ENCODE peak calls at places on chromosomes 16 and 17, in seven cellular contexts. One of them, this sample, is unnamed.

GRCh38 chr17:36943250-36944220 is 5.2 kb upstream of the AATF start:
- DNase-seq in NCI-H748 treated with DMSO at 0.1 percent for 48 hours: no peak
- DNase-seq in hepatocyte: peak
- DNase-seq in neural crest cell: no peak
- DNase-seq in fibroblast of lung: peak
- DNase-seq in immature natural killer cell: no peak
- DNase-seq in NT2/D1: no peak
- DNase-seq in this sample: no peak

GRCh38 chr17:273994-274832 is 78.4 kb downstream of the RPH3AL start:
- DNase-seq in immature natural killer cell: no peak
- DNase-seq in hepatocyte: no peak
- DNase-seq in NT2/D1: no peak
- DNase-seq in NCI-H748 treated with DMSO at 0.1 percent for 48 hours: no peak
- DNase-seq in neural crest cell: no peak
- DNase-seq in fibroblast of lung: no peak
- DNase-seq in this sample: no peak

GRCh38 chr17:2406903-2407790 is 6.3 kb upstream of the MNT start:
- DNase-seq in NT2/D1: no peak
- DNase-seq in neural crest cell: no peak
- DNase-seq in hepatocyte: peak
- DNase-seq in NCI-H748 treated with DMSO at 0.1 percent for 48 hours: no peak
- DNase-seq in fibroblast of lung: peak
- DNase-seq in immature natural killer cell: no peak
- DNase-seq in this sample: no peak

GRCh38 chr16:82402665-82403218 is 224.0 kb upstream of the CDH13 start:
- DNase-seq in fibroblast of lung: no peak
- DNase-seq in hepatocyte: no peak
- DNase-seq in neural crest cell: no peak
- DNase-seq in immature natural killer cell: no peak
- DNase-seq in NCI-H748 treated with DMSO at 0.1 percent for 48 hours: no peak
- DNase-seq in NT2/D1: no peak
- DNase-seq in this sample: no peak

GRCh38 chr17:29149431-29150064 is 30.6 kb downstream of the MYO18A start:
- DNase-seq in hepatocyte: no peak
- DNase-seq in neural crest cell: no peak
- DNase-seq in fibroblast of lung: no peak
- DNase-seq in NT2/D1: no peak
- DNase-seq in immature natural killer cell: no peak
- DNase-seq in NCI-H748 treated with DMSO at 0.1 percent for 48 hours: no peak
- DNase-seq in this sample: no peak

GRCh38 chr16:21608647-21609328 is 9.4 kb downstream of the METTL9 start:
- DNase-seq in hepatocyte: no peak
- DNase-seq in NT2/D1: no peak
- DNase-seq in immature natural killer cell: peak
- DNase-seq in neural crest cell: no peak
- DNase-seq in fibroblast of lung: no peak
- DNase-seq in NCI-H748 treated with DMSO at 0.1 percent for 48 hours: no peak
- DNase-seq in this sample: no peak

GRCh38 chr16:88804552-88805339 is 1.2 kb downstream of the CDT1 start:
- DNase-seq in immature natural killer cell: no peak
- DNase-seq in NCI-H748 treated with DMSO at 0.1 percent for 48 hours: no peak
- DNase-seq in neural crest cell: no peak
- DNase-seq in fibroblast of lung: no peak
- DNase-seq in NT2/D1: no peak
- DNase-seq in hepatocyte: peak
- DNase-seq in this sample: peak

GRCh38 chr16:71230122-71230845 is at the start of gene HYDIN:
- DNase-seq in NCI-H748 treated with DMSO at 0.1 percent for 48 hours: peak
- DNase-seq in neural crest cell: peak
- DNase-seq in immature natural killer cell: peak
- DNase-seq in NT2/D1: peak
- DNase-seq in hepatocyte: peak
- DNase-seq in fibroblast of lung: peak
- DNase-seq in this sample: peak

GRCh38 chr16:74608381-74608780 is 1.5 kb upstream of the GLG1 start:
- DNase-seq in NCI-H748 treated with DMSO at 0.1 percent for 48 hours: no peak
- DNase-seq in NT2/D1: no peak
- DNase-seq in neural crest cell: no peak
- DNase-seq in fibroblast of lung: no peak
- DNase-seq in immature natural killer cell: no peak
- DNase-seq in hepatocyte: no peak
- DNase-seq in this sample: no peak

GRCh38 chr17:15891348-15891747 is 53.6 kb upstream of the ADORA2B start:
- DNase-seq in fibroblast of lung: peak
- DNase-seq in neural crest cell: no peak
- DNase-seq in NCI-H748 treated with DMSO at 0.1 percent for 48 hours: no peak
- DNase-seq in immature natural killer cell: no peak
- DNase-seq in NT2/D1: no peak
- DNase-seq in hepatocyte: no peak
- DNase-seq in this sample: no peak

GRCh38 chr16:67538666-67539101 is 10.1 kb downstream of the RIPOR1 start:
- DNase-seq in neural crest cell: no peak
- DNase-seq in NT2/D1: no peak
- DNase-seq in hepatocyte: no peak
- DNase-seq in NCI-H748 treated with DMSO at 0.1 percent for 48 hours: no peak
- DNase-seq in fibroblast of lung: peak
- DNase-seq in immature natural killer cell: no peak
- DNase-seq in this sample: no peak

GRCh38 chr17:66964930-66965800 is 658 bp downstream of the CACNG4 start:
- DNase-seq in NT2/D1: no peak
- DNase-seq in immature natural killer cell: no peak
- DNase-seq in hepatocyte: peak
- DNase-seq in neural crest cell: peak
- DNase-seq in NCI-H748 treated with DMSO at 0.1 percent for 48 hours: peak
- DNase-seq in fibroblast of lung: no peak
- DNase-seq in this sample: peak

GRCh38 chr16:49932449-49932848 is 76.5 kb upstream of the ZNF423 start:
- DNase-seq in immature natural killer cell: no peak
- DNase-seq in NT2/D1: no peak
- DNase-seq in fibroblast of lung: no peak
- DNase-seq in NCI-H748 treated with DMSO at 0.1 percent for 48 hours: no peak
- DNase-seq in hepatocyte: no peak
- DNase-seq in neural crest cell: no peak
- DNase-seq in this sample: no peak

GRCh38 chr16:11224096-11224893 is 31.7 kb downstream of the SOCS1 start:
- DNase-seq in immature natural killer cell: peak
- DNase-seq in NT2/D1: no peak
- DNase-seq in NCI-H748 treated with DMSO at 0.1 percent for 48 hours: no peak
- DNase-seq in hepatocyte: no peak
- DNase-seq in fibroblast of lung: no peak
- DNase-seq in neural crest cell: no peak
- DNase-seq in this sample: no peak

GRCh38 chr16:72989203-72989991 is 58.5 kb downstream of the ZFHX3 start:
- DNase-seq in neural crest cell: no peak
- DNase-seq in hepatocyte: no peak
- DNase-seq in immature natural killer cell: no peak
- DNase-seq in fibroblast of lung: peak
- DNase-seq in NT2/D1: no peak
- DNase-seq in NCI-H748 treated with DMSO at 0.1 percent for 48 hours: no peak
- DNase-seq in this sample: no peak

GRCh38 chr16:23500866-23501234 is 9.4 kb downstream of the GGA2 start:
- DNase-seq in immature natural killer cell: no peak
- DNase-seq in hepatocyte: no peak
- DNase-seq in NT2/D1: no peak
- DNase-seq in neural crest cell: no peak
- DNase-seq in fibroblast of lung: no peak
- DNase-seq in NCI-H748 treated with DMSO at 0.1 percent for 48 hours: no peak
- DNase-seq in this sample: no peak

GRCh38 chr17:17742133-17742621 is 60.9 kb downstream of the RAI1 start:
- DNase-seq in hepatocyte: no peak
- DNase-seq in NT2/D1: no peak
- DNase-seq in NCI-H748 treated with DMSO at 0.1 percent for 48 hours: no peak
- DNase-seq in neural crest cell: no peak
- DNase-seq in immature natural killer cell: no peak
- DNase-seq in fibroblast of lung: peak
- DNase-seq in this sample: no peak

GRCh38 chr17:82272495-82273326 is 789 bp downstream of the CSNK1D start:
- DNase-seq in neural crest cell: peak
- DNase-seq in immature natural killer cell: peak
- DNase-seq in hepatocyte: peak
- DNase-seq in NCI-H748 treated with DMSO at 0.1 percent for 48 hours: no peak
- DNase-seq in NT2/D1: no peak
- DNase-seq in fibroblast of lung: no peak
- DNase-seq in this sample: no peak

GRCh38 chr17:82917656-82918345 is 78.0 kb upstream of the ZNF750 start:
- DNase-seq in immature natural killer cell: peak
- DNase-seq in fibroblast of lung: no peak
- DNase-seq in NT2/D1: no peak
- DNase-seq in hepatocyte: no peak
- DNase-seq in NCI-H748 treated with DMSO at 0.1 percent for 48 hours: no peak
- DNase-seq in neural crest cell: peak
- DNase-seq in this sample: no peak

GRCh38 chr17:53336281-53336680 is 486.4 kb upstream of the KIF2B start:
- DNase-seq in neural crest cell: no peak
- DNase-seq in NCI-H748 treated with DMSO at 0.1 percent for 48 hours: no peak
- DNase-seq in hepatocyte: no peak
- DNase-seq in NT2/D1: no peak
- DNase-seq in fibroblast of lung: no peak
- DNase-seq in immature natural killer cell: no peak
- DNase-seq in this sample: no peak

GRCh38 chr17:58960068-58960467 is 146.6 kb downstream of the TRIM37 start:
- DNase-seq in hepatocyte: peak
- DNase-seq in immature natural killer cell: no peak
- DNase-seq in NT2/D1: no peak
- DNase-seq in fibroblast of lung: peak
- DNase-seq in NCI-H748 treated with DMSO at 0.1 percent for 48 hours: peak
- DNase-seq in neural crest cell: no peak
- DNase-seq in this sample: no peak

GRCh38 chr17:157901-158300 is 20.5 kb downstream of the SCGB1C2 start:
- DNase-seq in NT2/D1: no peak
- DNase-seq in NCI-H748 treated with DMSO at 0.1 percent for 48 hours: no peak
- DNase-seq in hepatocyte: no peak
- DNase-seq in immature natural killer cell: no peak
- DNase-seq in fibroblast of lung: no peak
- DNase-seq in neural crest cell: no peak
- DNase-seq in this sample: no peak

GRCh38 chr16:75263291-75263962 is 12.0 kb upstream of the BCAR1 start:
- DNase-seq in NCI-H748 treated with DMSO at 0.1 percent for 48 hours: no peak
- DNase-seq in neural crest cell: no peak
- DNase-seq in NT2/D1: no peak
- DNase-seq in fibroblast of lung: no peak
- DNase-seq in hepatocyte: peak
- DNase-seq in immature natural killer cell: no peak
- DNase-seq in this sample: no peak

GRCh38 chr16:78227855-78228254 is 128.4 kb downstream of the WWOX start:
- DNase-seq in NT2/D1: peak
- DNase-seq in NCI-H748 treated with DMSO at 0.1 percent for 48 hours: no peak
- DNase-seq in hepatocyte: no peak
- DNase-seq in fibroblast of lung: no peak
- DNase-seq in immature natural killer cell: no peak
- DNase-seq in neural crest cell: no peak
- DNase-seq in this sample: peak

GRCh38 chr16:11833951-11834695 is 17.2 kb downstream of the RSL1D1 start:
- DNase-seq in neural crest cell: no peak
- DNase-seq in hepatocyte: peak
- DNase-seq in NCI-H748 treated with DMSO at 0.1 percent for 48 hours: no peak
- DNase-seq in fibroblast of lung: peak
- DNase-seq in NT2/D1: no peak
- DNase-seq in immature natural killer cell: no peak
- DNase-seq in this sample: no peak

GRCh38 chr16:11586856-11587642 is at the start of gene LITAF:
- DNase-seq in immature natural killer cell: peak
- DNase-seq in neural crest cell: peak
- DNase-seq in hepatocyte: peak
- DNase-seq in NCI-H748 treated with DMSO at 0.1 percent for 48 hours: no peak
- DNase-seq in NT2/D1: peak
- DNase-seq in fibroblast of lung: peak
- DNase-seq in this sample: peak

GRCh38 chr17:83198366-83199341 is 119.2 kb downstream of the METRNL start:
- DNase-seq in NCI-H748 treated with DMSO at 0.1 percent for 48 hours: no peak
- DNase-seq in hepatocyte: no peak
- DNase-seq in NT2/D1: no peak
- DNase-seq in immature natural killer cell: no peak
- DNase-seq in neural crest cell: no peak
- DNase-seq in fibroblast of lung: no peak
- DNase-seq in this sample: no peak

GRCh38 chr16:53457670-53458069 is 23.4 kb downstream of the RBL2 start:
- DNase-seq in NCI-H748 treated with DMSO at 0.1 percent for 48 hours: no peak
- DNase-seq in fibroblast of lung: no peak
- DNase-seq in immature natural killer cell: peak
- DNase-seq in hepatocyte: no peak
- DNase-seq in NT2/D1: no peak
- DNase-seq in neural crest cell: no peak
- DNase-seq in this sample: no peak

GRCh38 chr16:8717892-8718400 is 43.5 kb downstream of the ABAT start:
- DNase-seq in neural crest cell: no peak
- DNase-seq in immature natural killer cell: no peak
- DNase-seq in hepatocyte: no peak
- DNase-seq in NCI-H748 treated with DMSO at 0.1 percent for 48 hours: no peak
- DNase-seq in fibroblast of lung: no peak
- DNase-seq in NT2/D1: no peak
- DNase-seq in this sample: no peak

GRCh38 chr17:60138769-60139437 is 10.9 kb upstream of the CA4 start:
- DNase-seq in neural crest cell: no peak
- DNase-seq in hepatocyte: no peak
- DNase-seq in immature natural killer cell: no peak
- DNase-seq in NT2/D1: no peak
- DNase-seq in fibroblast of lung: no peak
- DNase-seq in NCI-H748 treated with DMSO at 0.1 percent for 48 hours: no peak
- DNase-seq in this sample: no peak

GRCh38 chr16:25553711-25554436 is 137.9 kb upstream of the HS3ST4 start:
- DNase-seq in immature natural killer cell: no peak
- DNase-seq in NCI-H748 treated with DMSO at 0.1 percent for 48 hours: no peak
- DNase-seq in fibroblast of lung: peak
- DNase-seq in NT2/D1: no peak
- DNase-seq in neural crest cell: no peak
- DNase-seq in hepatocyte: peak
- DNase-seq in this sample: no peak

GRCh38 chr16:28279006-28279405 is 13.3 kb upstream of the SBK1 start:
- DNase-seq in NT2/D1: no peak
- DNase-seq in hepatocyte: no peak
- DNase-seq in immature natural killer cell: peak
- DNase-seq in neural crest cell: no peak
- DNase-seq in NCI-H748 treated with DMSO at 0.1 percent for 48 hours: no peak
- DNase-seq in fibroblast of lung: no peak
- DNase-seq in this sample: no peak

GRCh38 chr17:44115585-44116415 is 7.6 kb downstream of the HDAC5 start:
- DNase-seq in neural crest cell: peak
- DNase-seq in fibroblast of lung: peak
- DNase-seq in hepatocyte: peak
- DNase-seq in immature natural killer cell: no peak
- DNase-seq in NT2/D1: no peak
- DNase-seq in NCI-H748 treated with DMSO at 0.1 percent for 48 hours: no peak
- DNase-seq in this sample: peak

GRCh38 chr17:74512624-74513084 is 18.6 kb downstream of the CD300LB start:
- DNase-seq in fibroblast of lung: no peak
- DNase-seq in immature natural killer cell: no peak
- DNase-seq in NT2/D1: no peak
- DNase-seq in neural crest cell: no peak
- DNase-seq in hepatocyte: no peak
- DNase-seq in NCI-H748 treated with DMSO at 0.1 percent for 48 hours: no peak
- DNase-seq in this sample: no peak

GRCh38 chr16:74817851-74818250 is 43.2 kb upstream of the FA2H start:
- DNase-seq in neural crest cell: no peak
- DNase-seq in NT2/D1: no peak
- DNase-seq in NCI-H748 treated with DMSO at 0.1 percent for 48 hours: no peak
- DNase-seq in hepatocyte: no peak
- DNase-seq in immature natural killer cell: no peak
- DNase-seq in fibroblast of lung: no peak
- DNase-seq in this sample: no peak